ENCODE peak calls at places on chromosomes 6 and 20, in six cellular contexts. E is astrocyte of the spinal cord; N is cortex of kidney; M is CD4-positive, alpha-beta T cell; W is stimulated activated CD8-positive, alpha-beta memory T cell treated with anti-CD3 and anti-CD28 coated beads, Interleukin-4, amount 100 ng/mL, for 1 hour; Q is activated T-helper 1 cell treated with anti-CD3 and anti-CD28 coated beads, Interleukin-2, amount 50 U/mL, for 16 hours. C is an unnamed sample.
A peak's percentile ranks its signal among the peaks of the same experiment; 100 is the strongest.

GRCh38 chr6:69164564-69165252 is 529.6 kb downstream of the ADGRB3 start:
- DNase-seq in W (no peak), M (no peak), E (no peak), Q (no peak), N (no peak), C (peak; percentile 2)

GRCh38 chr6:73579851-73580246 is 59.0 kb upstream of the EEF1A1 start:
- DNase-seq in N (no peak), E (peak; percentile 93), Q (no peak), W (no peak), M (no peak), C (peak; percentile 86)

GRCh38 chr6:56730663-56731529 is 88.2 kb upstream of the DST start:
- DNase-seq in N (no peak), E (peak; percentile 83), Q (no peak), W (no peak), M (no peak), C (peak; percentile 79)

GRCh38 chr6:151441390-151442166 is 10.3 kb downstream of the RMND1 start:
- DNase-seq in W (no peak), M (no peak), N (no peak), E (no peak), Q (no peak), C (no peak)

GRCh38 chr6:8108031-8108660 is 5.8 kb upstream of the EEF1E1 start:
- DNase-seq in M (no peak), W (no peak), Q (no peak), N (no peak), E (peak; percentile 92), C (peak; percentile 84)

GRCh38 chr20:59807909-59808728 is 125.3 kb downstream of the SYCP2 start:
- DNase-seq in M (no peak), W (no peak), Q (no peak), E (no peak), N (no peak), C (no peak)

GRCh38 chr6:154891901-154892300 is 103.2 kb upstream of the TIAM2 start:
- DNase-seq in W (no peak), N (no peak), E (no peak), Q (no peak), M (no peak), C (no peak)

GRCh38 chr6:44811456-44811855 is 423.9 kb downstream of the CDC5L start:
- DNase-seq in Q (no peak), E (no peak), N (no peak), W (no peak), M (no peak), C (no peak)

GRCh38 chr20:21238400-21238799 is 64.7 kb upstream of the XRN2 start:
- DNase-seq in E (no peak), N (no peak), Q (no peak), W (no peak), M (no peak), C (no peak)

GRCh38 chr6:89385156-89385667 is 26.9 kb downstream of the RRAGD start:
- DNase-seq in E (peak; percentile 40), W (no peak), Q (no peak), M (no peak), N (no peak), C (no peak)

GRCh38 chr6:150930816-150931215 is 65.3 kb downstream of the MTHFD1L start:
- DNase-seq in Q (no peak), W (no peak), N (no peak), E (peak; percentile 55), M (no peak), C (peak; percentile 82)

GRCh38 chr20:63028461-63028921 is 21.7 kb upstream of the BHLHE23 start:
- DNase-seq in Q (no peak), M (no peak), E (no peak), N (no peak), W (no peak), C (no peak)

GRCh38 chr20:57428611-57429496 is 37.7 kb downstream of the RBM38 start:
- DNase-seq in N (no peak), W (no peak), Q (no peak), M (no peak), E (no peak), C (no peak)

GRCh38 chr6:109455502-109456282 is at the start of gene MICAL1:
- DNase-seq in N (no peak), E (peak; percentile 60), Q (peak; percentile 59), M (peak; percentile 60), W (peak; percentile 47), C (peak; percentile 72)

GRCh38 chr6:105212587-105212986 is 32.8 kb upstream of the POPDC3 start:
- DNase-seq in N (no peak), E (no peak), M (no peak), W (no peak), Q (no peak), C (no peak)

GRCh38 chr6:139370047-139370706 is 4.3 kb downstream of the CITED2 start:
- DNase-seq in Q (no peak), N (no peak), W (no peak), M (no peak), E (peak; percentile 78), C (peak; percentile 76)

GRCh38 chr6:118936304-118936703 is 1.3 kb upstream of the MCM9 start:
- DNase-seq in E (no peak), N (no peak), Q (no peak), M (no peak), W (no peak), C (no peak)

GRCh38 chr6:90397929-90398674 is 101.5 kb upstream of the BACH2 start:
- DNase-seq in M (peak; percentile 49), N (no peak), W (peak; percentile 75), Q (peak; percentile 77), E (no peak), C (no peak)

GRCh38 chr6:119327810-119328209 is 21.8 kb downstream of the MAN1A1 start:
- DNase-seq in W (no peak), Q (no peak), N (no peak), E (no peak), M (no peak), C (no peak)

GRCh38 chr20:1577906-1578305 is 20.4 kb upstream of the SIRPD start:
- DNase-seq in N (no peak), W (no peak), E (no peak), Q (no peak), M (no peak), C (no peak)

GRCh38 chr6:158328446-158328845 is 16.2 kb downstream of the TULP4 start:
- DNase-seq in N (no peak), Q (no peak), E (no peak), M (no peak), W (no peak), C (no peak)

GRCh38 chr20:35134472-35134871 is 12.7 kb downstream of the EDEM2 start:
- DNase-seq in M (no peak), E (no peak), W (no peak), N (no peak), Q (no peak), C (no peak)

GRCh38 chr6:160791981-160792418 is 90.0 kb downstream of the PLG start:
- DNase-seq in Q (no peak), M (no peak), E (no peak), N (no peak), W (no peak), C (no peak)

GRCh38 chr6:132818404-132819359 is 4.3 kb downstream of the RPS12 start:
- DNase-seq in M (no peak), Q (no peak), N (no peak), W (no peak), E (no peak), C (peak; percentile 36)

GRCh38 chr20:32333988-32334885 is 23.9 kb upstream of the ASXL1 start:
- DNase-seq in W (no peak), Q (peak; percentile 19), E (no peak), N (no peak), M (peak; percentile 7), C (no peak)

GRCh38 chr6:10557886-10558285 is 36.7 kb downstream of the GCNT2 start:
- DNase-seq in E (no peak), W (no peak), N (no peak), Q (no peak), M (no peak), C (no peak)

GRCh38 chr20:17735206-17735804 is 35.5 kb downstream of the BANF2 start:
- DNase-seq in E (peak; percentile 46), M (no peak), Q (no peak), W (no peak), N (no peak), C (peak; percentile 41)

GRCh38 chr20:63101781-63102719 is 95.3 kb upstream of the BHLHE23 start:
- DNase-seq in M (peak; percentile 57), W (peak; percentile 17), Q (peak; percentile 30), E (peak; percentile 30), N (no peak), C (peak; percentile 73)

GRCh38 chr20:9503530-9504251 is 10.7 kb upstream of the LAMP5 start:
- DNase-seq in M (no peak), W (no peak), N (no peak), Q (no peak), E (peak; percentile 84), C (peak; percentile 23)